ENCODE peak calls at places on chromosomes 6 and 20, in seven cellular contexts. One of them, this sample, is unnamed.

GRCh38 chr20:37552415-37552814 is 24.7 kb upstream of the BLCAP start:
- DNase-seq in CD8-positive, alpha-beta memory T cell: no peak
- DNase-seq in cerebellum: no peak
- DNase-seq in GM13977: no peak
- DNase-seq in psoas muscle: no peak
- DNase-seq in NCI-H526: peak
- DNase-seq in activated naive CD4-positive, alpha-beta T cell: no peak
- DNase-seq in this sample: no peak

GRCh38 chr6:34926655-34927054 is 37.6 kb downstream of the ANKS1A start:
- DNase-seq in CD8-positive, alpha-beta memory T cell: no peak
- DNase-seq in cerebellum: no peak
- DNase-seq in GM13977: no peak
- DNase-seq in psoas muscle: no peak
- DNase-seq in NCI-H526: no peak
- DNase-seq in activated naive CD4-positive, alpha-beta T cell: no peak
- DNase-seq in this sample: no peak

GRCh38 chr20:12255571-12255970 is 337.9 kb downstream of the BTBD3 start:
- DNase-seq in CD8-positive, alpha-beta memory T cell: no peak
- DNase-seq in cerebellum: peak
- DNase-seq in GM13977: no peak
- DNase-seq in psoas muscle: no peak
- DNase-seq in NCI-H526: peak
- DNase-seq in activated naive CD4-positive, alpha-beta T cell: no peak
- DNase-seq in this sample: no peak

GRCh38 chr20:11108102-11108842 is 434.5 kb upstream of the JAG1 start:
- DNase-seq in CD8-positive, alpha-beta memory T cell: no peak
- DNase-seq in cerebellum: no peak
- DNase-seq in GM13977: no peak
- DNase-seq in psoas muscle: no peak
- DNase-seq in NCI-H526: no peak
- DNase-seq in activated naive CD4-positive, alpha-beta T cell: no peak
- DNase-seq in this sample: no peak

GRCh38 chr6:41695825-41696224 is 39.6 kb downstream of the TFEB start:
- DNase-seq in CD8-positive, alpha-beta memory T cell: no peak
- DNase-seq in cerebellum: no peak
- DNase-seq in GM13977: no peak
- DNase-seq in psoas muscle: no peak
- DNase-seq in NCI-H526: no peak
- DNase-seq in activated naive CD4-positive, alpha-beta T cell: no peak
- DNase-seq in this sample: no peak

GRCh38 chr20:20491110-20491783 is 123.3 kb downstream of the INSM1 start:
- DNase-seq in CD8-positive, alpha-beta memory T cell: no peak
- DNase-seq in cerebellum: no peak
- DNase-seq in GM13977: no peak
- DNase-seq in psoas muscle: no peak
- DNase-seq in NCI-H526: peak
- DNase-seq in activated naive CD4-positive, alpha-beta T cell: no peak
- DNase-seq in this sample: no peak

GRCh38 chr20:57698867-57699275 is 10.9 kb downstream of the PMEPA1 start:
- DNase-seq in CD8-positive, alpha-beta memory T cell: no peak
- DNase-seq in cerebellum: no peak
- DNase-seq in GM13977: no peak
- DNase-seq in psoas muscle: no peak
- DNase-seq in NCI-H526: no peak
- DNase-seq in activated naive CD4-positive, alpha-beta T cell: no peak
- DNase-seq in this sample: no peak

GRCh38 chr6:15879372-15880261 is 216.8 kb upstream of the DTNBP1 start:
- DNase-seq in CD8-positive, alpha-beta memory T cell: no peak
- DNase-seq in cerebellum: no peak
- DNase-seq in GM13977: peak
- DNase-seq in psoas muscle: peak
- DNase-seq in NCI-H526: no peak
- DNase-seq in activated naive CD4-positive, alpha-beta T cell: peak
- DNase-seq in this sample: no peak

GRCh38 chr6:10479939-10480700 is 41.0 kb upstream of the GCNT2 start:
- DNase-seq in CD8-positive, alpha-beta memory T cell: no peak
- DNase-seq in cerebellum: no peak
- DNase-seq in GM13977: no peak
- DNase-seq in psoas muscle: no peak
- DNase-seq in NCI-H526: no peak
- DNase-seq in activated naive CD4-positive, alpha-beta T cell: no peak
- DNase-seq in this sample: no peak

GRCh38 chr6:31865205-31866118 is 2.8 kb upstream of the NEU1 start:
- DNase-seq in CD8-positive, alpha-beta memory T cell: no peak
- DNase-seq in cerebellum: no peak
- DNase-seq in GM13977: no peak
- DNase-seq in psoas muscle: no peak
- DNase-seq in NCI-H526: no peak
- DNase-seq in activated naive CD4-positive, alpha-beta T cell: no peak
- DNase-seq in this sample: no peak

GRCh38 chr6:170175644-170176620 is 114.9 kb downstream of the DLL1 start:
- DNase-seq in CD8-positive, alpha-beta memory T cell: no peak
- DNase-seq in cerebellum: no peak
- DNase-seq in GM13977: peak
- DNase-seq in psoas muscle: no peak
- DNase-seq in NCI-H526: no peak
- DNase-seq in activated naive CD4-positive, alpha-beta T cell: no peak
- DNase-seq in this sample: no peak

GRCh38 chr20:24584078-24584477 is 114.6 kb downstream of the SYNDIG1 start:
- DNase-seq in CD8-positive, alpha-beta memory T cell: no peak
- DNase-seq in cerebellum: peak
- DNase-seq in GM13977: no peak
- DNase-seq in psoas muscle: no peak
- DNase-seq in NCI-H526: no peak
- DNase-seq in activated naive CD4-positive, alpha-beta T cell: no peak
- DNase-seq in this sample: no peak

GRCh38 chr6:4125933-4126864 is 9.2 kb downstream of the ECI2 start:
- DNase-seq in CD8-positive, alpha-beta memory T cell: no peak
- DNase-seq in cerebellum: no peak
- DNase-seq in GM13977: no peak
- DNase-seq in psoas muscle: no peak
- DNase-seq in NCI-H526: no peak
- DNase-seq in activated naive CD4-positive, alpha-beta T cell: no peak
- DNase-seq in this sample: no peak

GRCh38 chr6:20411544-20411943 is 9.9 kb downstream of the E2F3 start:
- DNase-seq in CD8-positive, alpha-beta memory T cell: no peak
- DNase-seq in cerebellum: no peak
- DNase-seq in GM13977: no peak
- DNase-seq in psoas muscle: no peak
- DNase-seq in NCI-H526: no peak
- DNase-seq in activated naive CD4-positive, alpha-beta T cell: no peak
- DNase-seq in this sample: no peak

GRCh38 chr6:77972334-77972733 is 319.5 kb downstream of the MEI4 start:
- DNase-seq in CD8-positive, alpha-beta memory T cell: no peak
- DNase-seq in cerebellum: no peak
- DNase-seq in GM13977: no peak
- DNase-seq in psoas muscle: no peak
- DNase-seq in NCI-H526: no peak
- DNase-seq in activated naive CD4-positive, alpha-beta T cell: no peak
- DNase-seq in this sample: no peak

This sample was measured in GM12878.